ENCODE peak calls at places on chromosome 21, in ten cellular contexts. W is mesendoderm; L is IMR-90; H is CD8-positive, alpha-beta T cell; E is mammary epithelial cell; U is small intestine; R is CD4-positive, CD25-positive, alpha-beta regulatory T cell; J is K562; K is aorta; Z is CD4-positive, alpha-beta T cell. T is an unnamed sample.

GRCh38 chr21:27817061-27817460 is 850.2 kb upstream of the ADAMTS5 start:
- DNase-seq in E (no peak), J (no peak), L (no peak), Z (no peak), U (no peak), H (no peak), K (no peak), W (no peak), R (no peak), T (no peak)

GRCh38 chr21:31888936-31889371 is 16.1 kb downstream of the HUNK start:
- DNase-seq in Z (no peak), E (no peak), H (no peak), W (peak), U (peak), J (no peak), K (no peak), L (no peak), R (no peak), T (no peak)

GRCh38 chr21:37536616-37537278 is 170.2 kb downstream of the DYRK1A start:
- DNase-seq in R (no peak), E (no peak), U (no peak), L (no peak), K (no peak), H (no peak), J (no peak), Z (no peak), W (peak), T (no peak)

GRCh38 chr21:33025471-33026298 is at the start of gene OLIG2:
- DNase-seq in L (peak), E (no peak), Z (no peak), J (peak), K (no peak), R (no peak), H (no peak), W (peak), U (no peak), T (no peak)

GRCh38 chr21:33492571-33492970 is 1.1 kb upstream of the DNAJC28 start:
- DNase-seq in H (no peak), W (no peak), Z (no peak), J (no peak), R (no peak), U (no peak), E (peak), L (peak), K (no peak), T (no peak)

GRCh38 chr21:21439761-21440160 is 441.6 kb downstream of the NCAM2 start:
- DNase-seq in E (no peak), W (no peak), K (no peak), Z (no peak), L (peak), J (no peak), H (no peak), U (no peak), R (no peak), T (no peak)

GRCh38 chr21:32834825-32835224 is 63.3 kb upstream of the PAXBP1 start:
- DNase-seq in J (no peak), H (no peak), U (no peak), K (no peak), L (no peak), E (no peak), Z (no peak), R (no peak), W (peak), T (no peak)

GRCh38 chr21:38273745-38274544 is 17.2 kb downstream of the KCNJ15 start:
- DNase-seq in E (no peak), U (no peak), Z (no peak), J (no peak), R (no peak), L (peak), H (no peak), W (no peak), K (no peak), T (no peak)

GRCh38 chr21:37712204-37712934 is 203.9 kb downstream of the KCNJ6 start:
- DNase-seq in Z (peak), H (no peak), K (peak), E (peak), J (peak), W (peak), L (peak), R (no peak), U (peak), T (peak)

GRCh38 chr21:41369915-41370839 is 8.3 kb downstream of the MX2 start:
- DNase-seq in E (no peak), W (peak), L (no peak), U (peak), H (no peak), J (no peak), Z (peak), R (peak), K (no peak), T (no peak)

GRCh38 chr21:31514598-31514997 is 144.9 kb upstream of the SOD1 start:
- DNase-seq in L (no peak), Z (no peak), K (no peak), W (peak), J (no peak), H (no peak), R (no peak), E (peak), U (peak), T (no peak)

GRCh38 chr21:14382835-14383595 is at the start of gene HSPA13:
- DNase-seq in Z (peak), J (peak), H (peak), L (peak), W (peak), K (peak), E (peak), R (peak), U (peak), T (peak)

DNA sequence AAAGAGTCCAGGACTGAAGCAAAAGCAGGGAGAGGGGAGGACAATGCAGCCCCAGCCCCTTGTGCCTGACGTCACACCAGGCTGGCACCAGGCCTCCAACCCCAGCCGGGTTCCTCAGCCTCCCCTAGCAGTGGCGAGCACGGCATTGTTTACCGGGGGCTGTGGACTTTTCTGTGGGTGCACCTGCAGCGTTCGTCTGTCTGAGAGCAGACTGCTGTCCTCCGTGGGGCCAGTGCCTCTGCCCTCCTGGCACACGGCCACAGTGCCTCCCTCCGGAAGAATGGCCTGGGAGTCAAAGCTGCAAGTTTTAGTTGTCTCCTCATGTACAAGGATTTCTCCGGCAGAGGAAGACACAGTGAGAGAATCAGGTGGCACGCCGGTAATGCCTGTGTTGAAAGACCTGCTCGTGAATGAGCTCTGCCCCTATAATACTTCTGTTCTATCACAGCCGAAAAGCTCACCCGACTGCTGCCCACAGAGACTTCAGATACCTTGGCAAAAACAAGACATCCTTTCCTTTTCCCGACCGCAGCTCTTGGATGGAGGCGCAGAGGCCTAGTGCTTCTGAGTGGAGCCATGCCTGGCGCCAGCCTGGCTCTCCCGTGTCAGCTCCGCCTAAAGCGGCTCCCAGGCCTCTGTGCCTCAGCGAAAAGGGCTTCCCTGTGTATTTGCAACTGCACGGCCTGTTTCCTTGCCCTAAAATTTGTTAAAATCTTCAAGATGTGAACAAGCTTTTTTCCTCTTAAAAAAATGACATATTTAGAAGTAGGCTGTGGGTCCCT is 71.4 kb downstream of the AGPAT3 start:
- DNase-seq in W (no peak), H (no peak), J (no peak), L (no peak), K (no peak), E (no peak), U (no peak), Z (no peak), R (no peak), T (no peak)
- H3K27ac ChIP-seq in W (no peak), H (no peak), J (peak), L (no peak), K (no peak), E (no peak), U (no peak), Z (no peak), R (no peak), T (no peak)

GRCh38 chr21:45456836-45457160 is 51.8 kb downstream of the COL18A1 start:
- DNase-seq in E (no peak), L (no peak), R (no peak), K (peak), Z (no peak), U (no peak), J (no peak), H (no peak), W (no peak), T (no peak)

GRCh38 chr21:45454924-45455315 is 50.0 kb downstream of the COL18A1 start:
- DNase-seq in L (no peak), J (no peak), E (no peak), R (no peak), K (peak), U (no peak), W (no peak), H (no peak), Z (no peak), T (no peak)

GRCh38 chr21:45456014-45456835 is 51.3 kb downstream of the COL18A1 start:
- DNase-seq in U (no peak), K (peak), L (no peak), H (no peak), Z (no peak), W (no peak), R (no peak), E (no peak), J (no peak), T (no peak)

GRCh38 chr21:45454081-45454923 is 49.3 kb downstream of the COL18A1 start:
- DNase-seq in U (no peak), J (no peak), W (no peak), Z (no peak), K (peak), H (no peak), L (no peak), R (no peak), E (no peak), T (no peak)

GRCh38 chr21:45455321-45456013 is 50.5 kb downstream of the COL18A1 start:
- DNase-seq in J (no peak), L (peak), H (no peak), K (peak), W (no peak), E (peak), Z (no peak), R (no peak), U (no peak), T (no peak)
- H3K27ac ChIP-seq in J (no peak), L (peak), H (no peak), K (no peak), W (no peak), E (no peak), Z (no peak), R (no peak), U (peak), T (no peak)

DNA sequence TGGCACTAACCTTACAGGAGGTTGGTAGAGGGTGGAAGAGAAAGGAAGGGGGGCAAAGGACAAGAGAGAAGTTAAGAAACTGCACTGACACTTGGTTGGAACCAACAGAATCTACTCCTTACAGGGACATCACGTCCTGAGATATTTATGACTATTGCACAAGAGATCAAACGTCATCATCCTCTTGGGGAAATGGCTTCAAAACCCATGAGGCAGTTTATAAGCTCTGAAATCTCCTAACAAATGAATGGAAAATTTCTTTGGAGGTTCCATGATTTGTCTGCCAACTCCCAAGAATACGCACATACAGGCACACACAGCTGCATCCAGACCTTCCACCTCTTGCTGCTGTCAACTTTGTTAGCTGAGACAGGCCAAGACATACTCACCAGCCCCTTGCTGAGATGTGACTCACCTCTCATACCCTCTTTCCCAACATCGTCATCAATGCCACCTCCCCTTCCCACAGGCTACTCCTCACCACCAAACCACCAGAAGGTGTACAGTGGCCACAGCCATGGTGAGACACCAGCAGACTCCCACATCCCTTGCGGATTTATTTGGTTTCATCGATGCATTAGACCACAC is 135.5 kb downstream of the SETD4 start:
- DNase-seq in K (no peak), U (peak), E (peak), H (no peak), W (no peak), L (peak), Z (no peak), R (no peak), J (peak), T (peak)
- H3K27ac ChIP-seq in K (no peak), U (no peak), E (peak), H (no peak), W (no peak), L (peak), Z (no peak), R (no peak), J (no peak), T (peak)

DNA sequence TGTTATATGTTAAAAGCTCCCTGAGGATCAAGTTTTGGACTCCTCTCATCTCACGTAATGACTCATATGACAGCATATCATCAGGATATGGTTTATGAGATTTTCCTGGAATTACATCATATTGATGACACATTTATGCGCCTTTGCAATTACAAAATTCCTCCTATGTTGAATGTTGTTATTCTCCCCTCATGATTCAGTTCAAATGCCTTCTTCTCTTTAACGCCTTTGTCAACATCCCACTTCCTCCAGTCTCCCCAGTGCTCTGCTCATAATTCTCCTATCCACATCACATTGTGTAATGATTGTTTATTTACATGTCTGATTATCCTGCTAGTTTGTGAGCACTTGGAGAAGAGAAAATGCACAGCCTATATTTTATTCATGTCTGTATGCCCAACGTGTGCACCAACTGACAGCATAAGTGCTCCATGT is 80.9 kb upstream of the BACH1 start:
- DNase-seq in J (no peak), L (peak), H (no peak), E (peak), U (no peak), Z (no peak), K (no peak), W (no peak), R (no peak), T (peak)
- H3K27ac ChIP-seq in J (no peak), L (peak), H (no peak), E (peak), U (no peak), Z (no peak), K (no peak), W (no peak), R (no peak), T (peak)

DNA sequence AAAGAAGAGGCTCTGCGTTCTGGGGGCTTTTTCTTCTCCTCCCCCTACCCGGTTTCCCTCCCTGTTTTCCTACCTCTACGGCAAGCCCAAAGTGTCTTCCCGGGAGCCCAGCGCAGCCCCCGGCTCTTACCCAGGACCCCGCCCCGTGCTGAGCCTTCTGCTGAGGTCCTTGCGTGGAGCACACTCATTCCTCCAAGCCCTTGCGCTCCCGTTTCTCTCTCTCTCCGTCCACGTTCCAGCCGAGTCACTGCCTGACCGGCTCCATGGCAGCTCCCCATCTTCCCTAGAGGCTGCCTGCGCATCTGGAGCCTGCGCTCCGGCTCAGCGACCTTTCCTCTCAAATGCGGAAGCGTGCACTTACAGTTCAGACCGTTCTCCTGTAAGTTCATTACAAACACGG is 24.9 kb upstream of the PDXK start:
- DNase-seq in L (no peak), J (no peak), K (no peak), Z (no peak), E (no peak), R (no peak), H (no peak), W (no peak), U (no peak), T (no peak)
- H3K27ac ChIP-seq in L (no peak), J (no peak), K (no peak), Z (no peak), E (no peak), R (no peak), H (no peak), W (no peak), U (no peak), T (no peak)

GRCh38 chr21:16634522-16634914 is 878.3 kb upstream of the CXADR start:
- DNase-seq in H (no peak), J (no peak), E (no peak), L (no peak), R (no peak), W (peak), U (no peak), K (no peak), Z (no peak), T (no peak)
- H3K27ac ChIP-seq in H (no peak), J (no peak), E (no peak), L (no peak), R (no peak), W (no peak), U (no peak), K (no peak), Z (no peak), T (no peak)